ENCODE peak calls at places on chromosome 20, in six cellular contexts. One of them, this sample, is unnamed.

GRCh38 chr20:40663991-40664880 is 24.8 kb downstream of the MAFB start:
- DNase-seq in fibroblast of the aortic adventitia: no peak
- DNase-seq in tibial artery: no peak
- DNase-seq in neural progenitor cell: no peak
- DNase-seq in AG09309: no peak
- DNase-seq in dorsolateral prefrontal cortex: no peak
- DNase-seq in this sample: no peak

GRCh38 chr20:32463642-32464400 is 105.7 kb downstream of the ASXL1 start:
- DNase-seq in fibroblast of the aortic adventitia: no peak
- DNase-seq in tibial artery: no peak
- DNase-seq in neural progenitor cell: peak; percentile 48
- DNase-seq in AG09309: no peak
- DNase-seq in dorsolateral prefrontal cortex: no peak
- DNase-seq in this sample: no peak

GRCh38 chr20:9179193-9179802 is 110.4 kb downstream of the PLCB4 start:
- DNase-seq in fibroblast of the aortic adventitia: no peak
- DNase-seq in tibial artery: no peak
- DNase-seq in neural progenitor cell: no peak
- DNase-seq in AG09309: no peak
- DNase-seq in dorsolateral prefrontal cortex: no peak
- DNase-seq in this sample: peak; percentile 43

GRCh38 chr20:24289737-24290481 is 179.5 kb upstream of the SYNDIG1 start:
- DNase-seq in fibroblast of the aortic adventitia: no peak
- DNase-seq in tibial artery: no peak
- DNase-seq in neural progenitor cell: no peak
- DNase-seq in AG09309: no peak
- DNase-seq in dorsolateral prefrontal cortex: no peak
- DNase-seq in this sample: peak; percentile 33

GRCh38 chr20:845967-846893 is 12.7 kb downstream of the FAM110A start:
- DNase-seq in fibroblast of the aortic adventitia: no peak
- DNase-seq in tibial artery: no peak
- DNase-seq in neural progenitor cell: no peak
- DNase-seq in AG09309: no peak
- DNase-seq in dorsolateral prefrontal cortex: no peak
- DNase-seq in this sample: no peak

GRCh38 chr20:62824476-62825287 is 7.8 kb downstream of the COL9A3 start:
- DNase-seq in fibroblast of the aortic adventitia: peak; percentile 37
- DNase-seq in tibial artery: no peak
- DNase-seq in neural progenitor cell: peak; percentile 85
- DNase-seq in AG09309: no peak
- DNase-seq in dorsolateral prefrontal cortex: no peak
- DNase-seq in this sample: peak; percentile 73

GRCh38 chr20:38888059-38888831 is 38.0 kb upstream of the FAM83D start:
- DNase-seq in fibroblast of the aortic adventitia: no peak
- DNase-seq in tibial artery: no peak
- DNase-seq in neural progenitor cell: no peak
- DNase-seq in AG09309: no peak
- DNase-seq in dorsolateral prefrontal cortex: no peak
- DNase-seq in this sample: no peak

GRCh38 chr20:29744071-29744470 is 1513.4 kb upstream of the DEFB115 start:
- DNase-seq in fibroblast of the aortic adventitia: no peak
- DNase-seq in tibial artery: no peak
- DNase-seq in neural progenitor cell: no peak
- DNase-seq in AG09309: no peak
- DNase-seq in dorsolateral prefrontal cortex: no peak
- DNase-seq in this sample: no peak

GRCh38 chr20:17570347-17571152 is 675 bp downstream of the DSTN start:
- DNase-seq in fibroblast of the aortic adventitia: peak; percentile 59
- DNase-seq in tibial artery: peak; percentile 59
- DNase-seq in neural progenitor cell: peak; percentile 80
- DNase-seq in AG09309: no peak
- DNase-seq in dorsolateral prefrontal cortex: peak; percentile 36
- DNase-seq in this sample: peak; percentile 52

GRCh38 chr20:57609086-57609841 is 11.0 kb downstream of the ZBP1 start:
- DNase-seq in fibroblast of the aortic adventitia: no peak
- DNase-seq in tibial artery: no peak
- DNase-seq in neural progenitor cell: no peak
- DNase-seq in AG09309: no peak
- DNase-seq in dorsolateral prefrontal cortex: no peak
- DNase-seq in this sample: no peak

GRCh38 chr20:56552911-56553629 is 20.0 kb downstream of the FAM209B start:
- DNase-seq in fibroblast of the aortic adventitia: no peak
- DNase-seq in tibial artery: no peak
- DNase-seq in neural progenitor cell: no peak
- DNase-seq in AG09309: no peak
- DNase-seq in dorsolateral prefrontal cortex: no peak
- DNase-seq in this sample: no peak

GRCh38 chr20:56558968-56559367 is 25.9 kb downstream of the FAM209B start:
- DNase-seq in fibroblast of the aortic adventitia: no peak
- DNase-seq in tibial artery: no peak
- DNase-seq in neural progenitor cell: no peak
- DNase-seq in AG09309: no peak
- DNase-seq in dorsolateral prefrontal cortex: no peak
- DNase-seq in this sample: no peak

GRCh38 chr20:56551571-56551970 is 18.5 kb downstream of the FAM209B start:
- DNase-seq in fibroblast of the aortic adventitia: no peak
- DNase-seq in tibial artery: no peak
- DNase-seq in neural progenitor cell: no peak
- DNase-seq in AG09309: no peak
- DNase-seq in dorsolateral prefrontal cortex: no peak
- DNase-seq in this sample: no peak

GRCh38 chr20:56554869-56555268 is 21.8 kb downstream of the FAM209B start:
- DNase-seq in fibroblast of the aortic adventitia: peak; percentile 91
- DNase-seq in tibial artery: peak; percentile 32
- DNase-seq in neural progenitor cell: no peak
- DNase-seq in AG09309: peak; percentile 95
- DNase-seq in dorsolateral prefrontal cortex: peak; percentile 17
- DNase-seq in this sample: peak; percentile 98
- TF ChIP-seq CTCF in fibroblast of the aortic adventitia: peak; percentile 17
- TF ChIP-seq CTCF in tibial artery: no peak
- TF ChIP-seq CTCF in neural progenitor cell: no peak
- TF ChIP-seq CTCF in AG09309: peak; percentile 12
- TF ChIP-seq CTCF in dorsolateral prefrontal cortex: no peak
- TF ChIP-seq CTCF in this sample: peak; percentile 29

GRCh38 chr20:64112691-64113443 is 5.5 kb upstream of the NPBWR2 start:
- DNase-seq in fibroblast of the aortic adventitia: no peak
- DNase-seq in tibial artery: no peak
- DNase-seq in neural progenitor cell: no peak
- DNase-seq in AG09309: no peak
- DNase-seq in dorsolateral prefrontal cortex: no peak
- DNase-seq in this sample: no peak

GRCh38 chr20:64113444-64113775 is 6.0 kb upstream of the NPBWR2 start:
- DNase-seq in fibroblast of the aortic adventitia: no peak
- DNase-seq in tibial artery: no peak
- DNase-seq in neural progenitor cell: no peak
- DNase-seq in AG09309: no peak
- DNase-seq in dorsolateral prefrontal cortex: no peak
- DNase-seq in this sample: no peak

GRCh38 chr20:64114356-64114971 is 7.1 kb upstream of the NPBWR2 start:
- DNase-seq in fibroblast of the aortic adventitia: no peak
- DNase-seq in tibial artery: no peak
- DNase-seq in neural progenitor cell: no peak
- DNase-seq in AG09309: no peak
- DNase-seq in dorsolateral prefrontal cortex: no peak
- DNase-seq in this sample: no peak

GRCh38 chr20:64115171-64115911 is 8.0 kb upstream of the NPBWR2 start:
- DNase-seq in fibroblast of the aortic adventitia: no peak
- DNase-seq in tibial artery: no peak
- DNase-seq in neural progenitor cell: no peak
- DNase-seq in AG09309: no peak
- DNase-seq in dorsolateral prefrontal cortex: peak; percentile 78
- DNase-seq in this sample: no peak

DNA sequence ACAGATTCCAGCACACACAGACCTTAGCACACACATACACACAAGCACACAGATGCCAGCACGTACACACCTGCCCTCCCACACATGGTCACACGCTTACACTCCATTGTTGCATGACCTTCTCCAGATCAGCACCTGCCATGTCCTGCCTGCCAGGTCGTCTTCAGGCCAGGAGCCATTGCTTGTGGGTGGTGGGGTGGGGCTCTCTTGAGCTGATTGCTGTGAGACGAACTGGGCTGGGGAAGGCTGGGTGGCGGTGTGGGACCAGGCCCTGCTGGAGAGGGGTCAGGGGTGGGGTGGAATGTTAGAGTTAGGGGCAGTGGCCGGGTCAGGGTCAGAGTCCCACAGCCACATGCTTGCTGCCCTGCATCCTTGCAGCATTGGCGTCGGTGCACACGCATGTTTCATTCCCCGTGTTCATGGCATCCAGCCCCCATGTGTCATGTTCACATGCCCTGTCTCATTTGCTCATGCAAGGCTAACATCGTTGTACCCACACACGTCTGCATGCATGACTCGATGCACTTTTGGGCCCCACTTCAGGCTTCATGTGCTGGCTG is 6.5 kb upstream of the NPBWR2 start:
- DNase-seq in fibroblast of the aortic adventitia: no peak
- DNase-seq in tibial artery: no peak
- DNase-seq in neural progenitor cell: no peak
- DNase-seq in AG09309: no peak
- DNase-seq in dorsolateral prefrontal cortex: no peak
- DNase-seq in this sample: no peak
- H3K4me3 ChIP-seq in fibroblast of the aortic adventitia: no peak overlapping the region
- H3K4me3 ChIP-seq in tibial artery: no peak overlapping the region
- H3K4me3 ChIP-seq in neural progenitor cell: no peak overlapping the region
- H3K4me3 ChIP-seq in AG09309: no peak overlapping the region
- H3K4me3 ChIP-seq in dorsolateral prefrontal cortex: no peak overlapping the region
- H3K4me3 ChIP-seq in this sample: no peak overlapping the region

GRCh38 chr20:50111120-50111828 is 1.7 kb downstream of the UBE2V1 start:
- DNase-seq in fibroblast of the aortic adventitia: peak; percentile 50
- DNase-seq in tibial artery: no peak
- DNase-seq in neural progenitor cell: no peak
- DNase-seq in AG09309: no peak
- DNase-seq in dorsolateral prefrontal cortex: no peak
- DNase-seq in this sample: peak; percentile 62

GRCh38 chr20:50111829-50112495 is 988 bp downstream of the UBE2V1 start:
- DNase-seq in fibroblast of the aortic adventitia: no peak
- DNase-seq in tibial artery: no peak
- DNase-seq in neural progenitor cell: no peak
- DNase-seq in AG09309: no peak
- DNase-seq in dorsolateral prefrontal cortex: no peak
- DNase-seq in this sample: no peak

GRCh38 chr20:50113420-50114224 is 672 bp upstream of the UBE2V1 start:
- DNase-seq in fibroblast of the aortic adventitia: no peak
- DNase-seq in tibial artery: no peak
- DNase-seq in neural progenitor cell: no peak
- DNase-seq in AG09309: no peak
- DNase-seq in dorsolateral prefrontal cortex: no peak
- DNase-seq in this sample: no peak

GRCh38 chr20:50115041-50115512 is 2.1 kb upstream of the UBE2V1 start:
- DNase-seq in fibroblast of the aortic adventitia: no peak
- DNase-seq in tibial artery: no peak
- DNase-seq in neural progenitor cell: no peak
- DNase-seq in AG09309: no peak
- DNase-seq in dorsolateral prefrontal cortex: no peak
- DNase-seq in this sample: no peak

DNA sequence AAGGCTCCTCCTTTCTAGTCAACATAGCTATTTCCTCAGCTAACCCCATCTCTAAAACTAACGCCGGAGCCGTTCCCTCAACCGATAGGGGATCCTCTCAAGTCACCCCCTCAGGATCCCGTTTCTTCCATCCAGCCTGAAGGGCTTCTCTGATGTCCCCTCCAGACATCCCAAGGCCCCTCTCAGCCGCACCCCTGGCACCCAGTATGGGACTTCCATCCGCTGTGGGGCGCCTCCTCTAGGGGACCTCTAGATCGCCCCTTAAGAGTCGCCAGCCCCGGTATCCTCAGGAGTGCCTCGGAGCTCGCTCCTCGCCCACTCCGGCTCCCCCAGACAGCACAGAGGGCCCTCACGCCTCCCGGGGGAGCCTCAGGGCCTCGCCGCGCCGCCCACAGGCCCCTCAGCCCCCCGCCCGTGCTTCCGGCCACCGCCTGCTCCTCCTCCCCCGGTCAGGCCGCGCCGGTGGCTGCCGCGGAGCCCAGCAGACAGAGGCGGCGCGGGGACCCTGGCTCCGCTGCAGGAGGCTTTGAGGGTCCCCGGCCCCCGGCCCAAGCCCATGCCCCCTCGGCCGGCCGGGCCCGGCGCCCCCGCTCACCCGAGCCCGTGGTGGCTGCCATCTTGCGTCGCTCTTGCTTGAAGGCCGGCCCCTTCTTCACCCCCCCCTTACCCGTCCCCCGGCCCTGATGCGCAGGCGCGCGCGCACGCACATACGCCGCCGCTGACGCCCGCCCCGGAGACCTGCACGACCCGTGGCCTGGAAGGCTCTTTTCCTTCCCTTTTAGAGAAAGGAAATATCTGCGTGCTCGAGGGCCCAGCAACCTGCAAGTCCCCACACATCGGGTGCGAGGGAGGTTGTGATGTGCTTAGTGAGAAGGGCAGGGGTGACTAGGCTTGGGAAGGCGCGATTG is at the start of gene UBE2V1:
- DNase-seq in fibroblast of the aortic adventitia: peak; percentile 78
- DNase-seq in tibial artery: peak; percentile 91
- DNase-seq in neural progenitor cell: peak; percentile 94
- DNase-seq in AG09309: no peak
- DNase-seq in dorsolateral prefrontal cortex: peak; percentile 94
- DNase-seq in this sample: peak; percentile 91
- TF ChIP-seq CTCF in fibroblast of the aortic adventitia: peak; percentile 52
- TF ChIP-seq CTCF in tibial artery: peak; percentile 6
- TF ChIP-seq CTCF in neural progenitor cell: peak; percentile 35
- TF ChIP-seq CTCF in AG09309: peak; percentile 48
- TF ChIP-seq CTCF in dorsolateral prefrontal cortex: peak; percentile 35
- TF ChIP-seq CTCF in this sample: peak; percentile 58

GRCh38 chr20:16392346-16392745 is 180.9 kb downstream of the KIF16B start:
- DNase-seq in fibroblast of the aortic adventitia: no peak
- DNase-seq in tibial artery: no peak
- DNase-seq in neural progenitor cell: no peak
- DNase-seq in AG09309: no peak
- DNase-seq in dorsolateral prefrontal cortex: no peak
- DNase-seq in this sample: no peak

GRCh38 chr20:16395366-16395765 is 177.9 kb downstream of the KIF16B start:
- DNase-seq in fibroblast of the aortic adventitia: no peak
- DNase-seq in tibial artery: no peak
- DNase-seq in neural progenitor cell: no peak
- DNase-seq in AG09309: no peak
- DNase-seq in dorsolateral prefrontal cortex: no peak
- DNase-seq in this sample: no peak

GRCh38 chr20:16394784-16395183 is 178.5 kb downstream of the KIF16B start:
- DNase-seq in fibroblast of the aortic adventitia: no peak
- DNase-seq in tibial artery: no peak
- DNase-seq in neural progenitor cell: no peak
- DNase-seq in AG09309: no peak
- DNase-seq in dorsolateral prefrontal cortex: no peak
- DNase-seq in this sample: no peak

GRCh38 chr20:16393836-16394235 is 179.4 kb downstream of the KIF16B start:
- DNase-seq in fibroblast of the aortic adventitia: no peak
- DNase-seq in tibial artery: no peak
- DNase-seq in neural progenitor cell: no peak
- DNase-seq in AG09309: no peak
- DNase-seq in dorsolateral prefrontal cortex: no peak
- DNase-seq in this sample: no peak

DNA sequence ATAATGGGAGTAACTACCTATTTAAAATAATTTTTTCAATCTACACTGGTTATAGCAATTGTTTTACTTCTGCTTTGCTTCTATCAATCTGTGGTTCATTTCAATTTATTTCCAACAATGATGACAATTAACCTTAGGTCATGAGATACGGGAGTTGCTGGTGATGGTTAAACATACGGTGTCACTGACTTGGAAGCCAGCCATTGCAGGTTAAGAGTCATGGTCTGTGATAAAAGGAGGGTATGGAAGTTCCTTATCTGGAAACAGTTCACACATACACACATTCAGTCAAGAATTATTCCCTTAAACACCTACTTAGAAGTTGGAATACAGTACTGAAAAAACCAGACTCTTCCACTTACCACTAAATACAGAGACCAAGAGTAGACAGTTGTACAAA is 180.0 kb downstream of the KIF16B start:
- DNase-seq in fibroblast of the aortic adventitia: no peak
- DNase-seq in tibial artery: no peak
- DNase-seq in neural progenitor cell: no peak
- DNase-seq in AG09309: no peak
- DNase-seq in dorsolateral prefrontal cortex: no peak
- DNase-seq in this sample: no peak
- H3K4me3 ChIP-seq in fibroblast of the aortic adventitia: no peak overlapping the region
- H3K4me3 ChIP-seq in tibial artery: no peak overlapping the region
- H3K4me3 ChIP-seq in neural progenitor cell: no peak overlapping the region
- H3K4me3 ChIP-seq in AG09309: no peak overlapping the region
- H3K4me3 ChIP-seq in dorsolateral prefrontal cortex: no peak overlapping the region
- H3K4me3 ChIP-seq in this sample: no peak overlapping the region